ENCODE peak calls at places on chromosomes 6 and 20, in four cellular contexts. Z is effector CD4-positive, alpha-beta T cell; V is left ventricle myocardium inferior; A is NCI-H82. I is an unnamed sample.

GRCh38 chr6:39056191-39056590 is 7.6 kb downstream of the GLP1R start:
- DNase-seq in Z (no peak), V (no peak), A (no peak), I (no peak)

GRCh38 chr20:4325548-4326187 is 310.3 kb upstream of the RNF24 start:
- DNase-seq in Z (no peak), V (peak), A (no peak), I (no peak)

GRCh38 chr6:45419574-45420082 is 41.9 kb upstream of the SUPT3H start:
- DNase-seq in Z (peak), V (peak), A (peak), I (peak)

GRCh38 chr6:132818404-132819359 is 4.3 kb downstream of the RPS12 start:
- DNase-seq in Z (no peak), V (no peak), A (peak), I (no peak)

GRCh38 chr6:149147191-149147590 is 170.3 kb upstream of the TAB2 start:
- DNase-seq in Z (no peak), V (no peak), A (no peak), I (no peak)

GRCh38 chr6:5866547-5867051 is 140.1 kb downstream of the NRN1 start:
- DNase-seq in Z (no peak), V (no peak), A (no peak), I (no peak)

GRCh38 chr20:30506100-30506499 is 751.4 kb upstream of the DEFB115 start:
- DNase-seq in Z (no peak), V (no peak), A (no peak), I (no peak)

GRCh38 chr6:85537055-85537494 is 56.6 kb downstream of the SNX14 start:
- DNase-seq in Z (no peak), V (no peak), A (no peak), I (no peak)

GRCh38 chr20:63744574-63745423 is 5.2 kb downstream of the SLC2A4RG start:
- DNase-seq in Z (no peak), V (no peak), A (no peak), I (no peak)

GRCh38 chr6:14921170-14921569 is 324.7 kb upstream of the JARID2 start:
- DNase-seq in Z (no peak), V (peak), A (no peak), I (no peak)

GRCh38 chr20:9200196-9200595 is 131.3 kb downstream of the PLCB4 start:
- DNase-seq in Z (no peak), V (no peak), A (no peak), I (no peak)

GRCh38 chr6:52543729-52544324 is 33.0 kb downstream of the TRAM2 start:
- DNase-seq in Z (no peak), V (no peak), A (no peak), I (no peak)

GRCh38 chr6:156379392-156379910 is 397.7 kb upstream of the ARID1B start:
- DNase-seq in Z (no peak), V (no peak), A (no peak), I (no peak)

GRCh38 chr20:54431545-54431944 is 43.8 kb upstream of the DOK5 start:
- DNase-seq in Z (no peak), V (no peak), A (no peak), I (no peak)

GRCh38 chr6:96659084-96659845 is 96.3 kb downstream of the FHL5 start:
- DNase-seq in Z (no peak), V (no peak), A (peak), I (no peak)

GRCh38 chr20:59250293-59250692 is 50.1 kb upstream of the EDN3 start:
- DNase-seq in Z (no peak), V (no peak), A (no peak), I (no peak)

GRCh38 chr6:52361347-52361944 is 505 bp upstream of the PAQR8 start:
- DNase-seq in Z (peak), V (peak), A (peak), I (no peak)

GRCh38 chr6:124132256-124132655 is 328.6 kb downstream of the NKAIN2 start:
- DNase-seq in Z (no peak), V (no peak), A (no peak), I (no peak)

GRCh38 chr20:51586005-51586440 is 43.5 kb upstream of the NFATC2 start:
- DNase-seq in Z (no peak), V (no peak), A (no peak), I (no peak)

GRCh38 chr20:64100946-64101688 is 6.2 kb downstream of the NPBWR2 start:
- DNase-seq in Z (no peak), V (no peak), A (no peak), I (no peak)

GRCh38 chr20:20657092-20657491 is 55.4 kb downstream of the RALGAPA2 start:
- DNase-seq in Z (no peak), V (no peak), A (no peak), I (no peak)

GRCh38 chr6:16239798-16240123 is 1.4 kb downstream of the GMPR start:
- DNase-seq in Z (no peak), V (no peak), A (no peak), I (no peak)

GRCh38 chr20:51958636-51959542 is 156.6 kb upstream of the SALL4 start:
- DNase-seq in Z (no peak), V (no peak), A (no peak), I (no peak)

GRCh38 chr6:53049389-53049788 is 15.8 kb upstream of the FBXO9 start:
- DNase-seq in Z (no peak), V (no peak), A (no peak), I (no peak)

GRCh38 chr6:145241039-145241438 is 494.3 kb downstream of the EPM2A start:
- DNase-seq in Z (no peak), V (no peak), A (no peak), I (no peak)

GRCh38 chr6:108622601-108623335 is 62.1 kb downstream of the FOXO3 start:
- DNase-seq in Z (no peak), V (peak), A (peak), I (no peak)

GRCh38 chr20:17460119-17460518 is 71.1 kb downstream of the BFSP1 start:
- DNase-seq in Z (no peak), V (no peak), A (no peak), I (no peak)